ENCODE peak calls at places on chromosomes 3 and 15, in ten cellular contexts. H is SJSA1; U is bronchial epithelial cell; B is AG09319; N is stimulated activated CD4-positive, alpha-beta T cell treated with anti-CD3 and anti-CD28 coated beads, Interleukin-12 subunit alpha, Interleukin-12 subunit beta, amount 100 ng/mL, for 4 hours; T is neural crest cell; S is NCI-H69; A is mesenchymal stem cell; C is GM19239; E is gastrocnemius medialis. Z is an unnamed sample.

GRCh38 chr3:152909180-152909883 is 74.4 kb downstream of the P2RY1 start:
- DNase-seq in U (peak), E (no peak), H (no peak), N (no peak), S (no peak), T (no peak), B (peak), C (no peak), A (peak), Z (peak)

GRCh38 chr3:128054363-128054762 is 2.1 kb downstream of the SEC61A1 start:
- DNase-seq in N (no peak), A (peak), U (peak), B (no peak), C (no peak), H (no peak), E (peak), T (no peak), S (no peak), Z (no peak)

GRCh38 chr3:24829632-24830229 is 335.1 kb upstream of the THRB start:
- DNase-seq in U (no peak), T (peak), N (no peak), C (no peak), S (peak), E (no peak), H (no peak), A (peak), B (no peak), Z (no peak)

GRCh38 chr3:61894988-61895935 is 333.9 kb downstream of the PTPRG start:
- DNase-seq in E (peak), S (peak), U (peak), T (no peak), A (peak), B (peak), C (peak), H (peak), N (peak), Z (peak)

GRCh38 chr3:125121246-125122010 is 65.6 kb upstream of the HEG1 start:
- DNase-seq in A (no peak), E (no peak), U (no peak), H (no peak), C (no peak), T (no peak), B (no peak), S (no peak), N (no peak), Z (no peak)

GRCh38 chr15:90063733-90064247 is 38.5 kb downstream of the IDH2 start:
- DNase-seq in C (no peak), E (peak), T (no peak), A (no peak), B (no peak), S (peak), U (no peak), H (no peak), N (no peak), Z (no peak)

GRCh38 chr15:52214553-52214952 is 23.4 kb upstream of the GNB5 start:
- DNase-seq in B (no peak), H (no peak), S (no peak), C (no peak), N (no peak), A (no peak), T (no peak), U (no peak), E (no peak), Z (no peak)

GRCh38 chr3:24220859-24221657 is 273.6 kb downstream of the THRB start:
- DNase-seq in B (peak), A (peak), S (no peak), N (no peak), E (peak), C (no peak), T (no peak), U (peak), H (peak), Z (peak)

GRCh38 chr3:26505399-26505798 is 117.2 kb upstream of the LRRC3B start:
- DNase-seq in T (no peak), S (no peak), H (no peak), E (no peak), A (no peak), C (no peak), B (no peak), N (no peak), U (no peak), Z (no peak)

GRCh38 chr3:106299300-106300098 is 430.7 kb upstream of the CBLB start:
- DNase-seq in U (no peak), C (peak), S (no peak), T (no peak), N (no peak), H (no peak), B (peak), A (peak), E (no peak), Z (peak)

GRCh38 chr15:67835349-67836133 is 4.3 kb downstream of the RNU6-1 start:
- DNase-seq in T (no peak), B (no peak), H (no peak), U (no peak), N (no peak), C (no peak), A (no peak), S (peak), E (no peak), Z (no peak)

GRCh38 chr3:129278970-129279906 is 568 bp downstream of the HMCES start:
- DNase-seq in U (peak), B (no peak), S (peak), H (peak), T (peak), A (peak), E (no peak), N (peak), C (no peak), Z (peak)

GRCh38 chr15:36599824-36600365 is 20.5 kb downstream of the CDIN1 start:
- DNase-seq in T (no peak), E (no peak), H (no peak), U (no peak), A (no peak), C (no peak), S (no peak), N (no peak), B (no peak), Z (no peak)

GRCh38 chr15:88542342-88542733 is 4.1 kb downstream of the DET1 start:
- DNase-seq in A (peak), S (no peak), U (no peak), N (no peak), H (no peak), C (no peak), T (no peak), E (no peak), B (no peak), Z (no peak)

GRCh38 chr3:52893723-52894122 is 3.6 kb downstream of the STIMATE start:
- DNase-seq in H (no peak), E (no peak), C (no peak), U (no peak), B (no peak), A (no peak), N (no peak), S (no peak), T (no peak), Z (no peak)

GRCh38 chr3:56102034-56102433 is 366.2 kb downstream of the ERC2 start:
- DNase-seq in C (no peak), H (no peak), A (no peak), S (no peak), N (no peak), U (no peak), T (no peak), B (no peak), E (no peak), Z (no peak)

GRCh38 chr3:145286937-145287336 is 874.0 kb downstream of the PLOD2 start:
- DNase-seq in H (no peak), S (no peak), A (no peak), C (no peak), U (no peak), N (no peak), T (no peak), B (no peak), E (no peak), Z (no peak)

GRCh38 chr3:62732183-62732904 is 142.9 kb downstream of the CADPS start:
- DNase-seq in E (no peak), S (no peak), C (no peak), N (no peak), A (no peak), T (no peak), H (no peak), U (peak), B (no peak), Z (no peak)

GRCh38 chr15:25947336-25948080 is 84.4 kb upstream of the ATP10A start:
- DNase-seq in B (no peak), H (no peak), A (no peak), N (no peak), T (peak), U (no peak), C (no peak), S (peak), E (no peak), Z (no peak)

GRCh38 chr3:152719264-152719663 is 115.7 kb upstream of the P2RY1 start:
- DNase-seq in H (no peak), T (no peak), N (no peak), S (no peak), E (no peak), A (peak), U (peak), C (no peak), B (no peak), Z (peak)

GRCh38 chr3:192422321-192422997 is 304.9 kb downstream of the FGF12 start:
- DNase-seq in B (no peak), S (no peak), H (no peak), U (peak), A (no peak), E (no peak), C (no peak), T (no peak), N (no peak), Z (peak)

GRCh38 chr3:152260026-152260425 is 8.7 kb upstream of the MBNL1 start:
- DNase-seq in A (peak), U (no peak), S (no peak), B (no peak), H (no peak), E (no peak), N (no peak), T (no peak), C (no peak), Z (no peak)

GRCh38 chr15:69808756-69809155 is 289.0 kb downstream of the TLE3 start:
- DNase-seq in U (no peak), H (peak), N (no peak), A (peak), T (no peak), C (no peak), B (no peak), S (peak), E (no peak), Z (peak)

GRCh38 chr15:88900309-88900981 is 5.1 kb upstream of the HAPLN3 start:
- DNase-seq in N (no peak), E (peak), B (no peak), A (peak), S (no peak), H (peak), T (no peak), C (no peak), U (peak), Z (no peak)

GRCh38 chr3:172089250-172089649 is 49.9 kb downstream of the FNDC3B start:
- DNase-seq in H (no peak), B (no peak), C (no peak), T (no peak), E (no peak), A (peak), N (no peak), U (peak), S (no peak), Z (no peak)

GRCh38 chr3:112097378-112097777 is 11.2 kb downstream of the C3orf52 start:
- DNase-seq in A (peak), B (peak), E (no peak), S (peak), H (peak), C (no peak), T (no peak), U (peak), N (no peak), Z (peak)

GRCh38 chr3:108406661-108407206 is 103.7 kb downstream of the MYH15 start:
- DNase-seq in H (no peak), U (peak), E (no peak), S (peak), A (peak), N (no peak), B (peak), T (peak), C (peak), Z (peak)

GRCh38 chr3:124680521-124680920 is 49.7 kb upstream of the UMPS start:
- DNase-seq in S (peak), A (no peak), U (no peak), H (no peak), C (no peak), T (no peak), N (no peak), B (no peak), E (no peak), Z (no peak)

GRCh38 chr3:159839561-159840379 is 148.9 kb upstream of the IL12A start:
- DNase-seq in S (peak), T (peak), E (no peak), N (no peak), U (no peak), B (no peak), A (peak), C (no peak), H (no peak), Z (no peak)

GRCh38 chr3:192514754-192515660 is 212.3 kb downstream of the FGF12 start:
- DNase-seq in A (no peak), U (no peak), N (peak), S (peak), B (no peak), C (no peak), T (peak), H (no peak), E (no peak), Z (no peak)

GRCh38 chr15:26866298-26867198 is at the start of gene GABRA5:
- DNase-seq in U (no peak), E (no peak), S (peak), H (no peak), T (peak), A (no peak), B (no peak), C (no peak), N (no peak), Z (peak)

GRCh38 chr3:112640864-112641751 is at the start of gene CCDC80:
- DNase-seq in S (peak), C (no peak), N (no peak), H (no peak), B (no peak), A (peak), E (no peak), T (peak), U (peak), Z (peak)

GRCh38 chr15:65198571-65198970 is 12.7 kb downstream of the CILP start:
- DNase-seq in A (no peak), S (no peak), B (no peak), C (no peak), H (no peak), T (no peak), N (no peak), E (no peak), U (no peak), Z (no peak)

GRCh38 chr3:186669378-186670084 is 3.7 kb downstream of the HRG start:
- DNase-seq in E (no peak), A (no peak), U (peak), B (no peak), S (no peak), C (no peak), N (no peak), T (no peak), H (no peak), Z (peak)

GRCh38 chr3:104437131-104437750 is 929.5 kb upstream of the ALCAM start:
- DNase-seq in N (no peak), C (no peak), A (peak), B (no peak), E (no peak), U (peak), H (no peak), T (no peak), S (peak), Z (peak)

GRCh38 chr3:193240436-193240849 is 579 bp upstream of the PLAAT1 start:
- DNase-seq in B (no peak), E (no peak), A (peak), N (no peak), C (no peak), T (no peak), H (no peak), S (peak), U (no peak), Z (peak)

GRCh38 chr15:68303560-68304436 is 26.3 kb downstream of the FEM1B start:
- DNase-seq in E (no peak), H (peak), T (no peak), N (no peak), S (peak), U (no peak), A (no peak), B (no peak), C (no peak), Z (peak)

GRCh38 chr15:71626596-71627088 is 183.7 kb upstream of the NR2E3 start:
- DNase-seq in B (no peak), C (no peak), T (no peak), H (no peak), E (no peak), N (no peak), A (no peak), S (no peak), U (no peak), Z (no peak)

Z was measured in H4.